ENCODE peak calls at places on chromosomes 16 and 17, in ten cellular contexts. S is AG09309; D is HFF-Myc; Q is cardiac fibroblast; J is CD8-positive, alpha-beta T cell; P is Panc1; I is endodermal cell; C is uterus; N is stomach; F is body of pancreas. T is an unnamed sample.

GRCh38 chr16:27232061-27232841 is 28.9 kb downstream of the KDM8 start:
- DNase-seq in S (no peak), D (no peak), Q (no peak), J (peak), P (no peak), I (no peak), C (no peak), N (no peak), F (no peak), T (no peak)

GRCh38 chr16:29926675-29927522 is 873 bp upstream of the KCTD13 start:
- DNase-seq in S (no peak), D (no peak), Q (no peak), J (no peak), P (no peak), I (peak), C (peak), N (no peak), F (peak), T (no peak)

GRCh38 chr16:48609453-48610023 is 442 bp downstream of the N4BP1 start:
- DNase-seq in S (no peak), D (no peak), Q (peak), J (peak), P (no peak), I (no peak), C (peak), N (peak), F (peak), T (no peak)

GRCh38 chr17:74513987-74514631 is 17.2 kb downstream of the CD300LB start:
- DNase-seq in S (no peak), D (no peak), Q (peak), J (peak), P (peak), I (peak), C (no peak), N (peak), F (no peak), T (no peak)

GRCh38 chr17:50248255-50248654 is 26.0 kb upstream of the TMEM92 start:
- DNase-seq in S (no peak), D (no peak), Q (no peak), J (no peak), P (no peak), I (no peak), C (no peak), N (no peak), F (no peak), T (no peak)

GRCh38 chr17:49217651-49218413 is 7.3 kb downstream of the ABI3 start:
- DNase-seq in S (no peak), D (no peak), Q (no peak), J (peak), P (no peak), I (no peak), C (no peak), N (peak), F (no peak), T (no peak)

GRCh38 chr16:183005-183404 is 2.7 kb downstream of the HBQ1 start:
- DNase-seq in S (no peak), D (no peak), Q (no peak), J (no peak), P (no peak), I (no peak), C (no peak), N (no peak), F (no peak), T (no peak)

GRCh38 chr17:2369551-2370210 is 31.2 kb downstream of the MNT start:
- DNase-seq in S (no peak), D (no peak), Q (no peak), J (no peak), P (no peak), I (peak), C (no peak), N (no peak), F (no peak), T (no peak)

GRCh38 chr17:17525331-17525730 is 29.1 kb upstream of the RASD1 start:
- DNase-seq in S (no peak), D (no peak), Q (no peak), J (no peak), P (no peak), I (no peak), C (no peak), N (no peak), F (peak), T (no peak)

GRCh38 chr16:72664480-72665408 is 383.2 kb downstream of the ZFHX3 start:
- DNase-seq in S (peak), D (peak), Q (peak), J (peak), P (peak), I (peak), C (peak), N (peak), F (peak), T (peak)

GRCh38 chr16:57749872-57750452 is 14.4 kb downstream of the KATNB1 start:
- DNase-seq in S (no peak), D (no peak), Q (no peak), J (no peak), P (no peak), I (no peak), C (no peak), N (no peak), F (no peak), T (no peak)

GRCh38 chr16:55641430-55642056 is 14.2 kb upstream of the SLC6A2 start:
- DNase-seq in S (no peak), D (no peak), Q (no peak), J (no peak), P (no peak), I (peak), C (no peak), N (no peak), F (no peak), T (no peak)

GRCh38 chr17:45784583-45785372 is 658 bp downstream of the CRHR1 start:
- DNase-seq in S (no peak), D (no peak), Q (no peak), J (peak), P (no peak), I (peak), C (no peak), N (peak), F (peak), T (peak)

GRCh38 chr16:15418206-15418605 is 16.2 kb upstream of the BMERB1 start:
- DNase-seq in S (no peak), D (no peak), Q (no peak), J (no peak), P (no peak), I (no peak), C (no peak), N (no peak), F (no peak), T (no peak)

GRCh38 chr17:34255381-34255732 is 272 bp downstream of the CCL2 start:
- DNase-seq in S (no peak), D (no peak), Q (no peak), J (no peak), P (no peak), I (no peak), C (no peak), N (no peak), F (no peak), T (no peak)

GRCh38 chr16:28538733-28539596 is at the start of gene NUPR1:
- DNase-seq in S (peak), D (peak), Q (peak), J (no peak), P (peak), I (peak), C (peak), N (peak), F (peak), T (peak)

GRCh38 chr17:69405096-69405495 is 9.4 kb upstream of the MAP2K6 start:
- DNase-seq in S (no peak), D (no peak), Q (no peak), J (no peak), P (no peak), I (no peak), C (no peak), N (no peak), F (no peak), T (no peak)

GRCh38 chr17:34254146-34254545 is 939 bp upstream of the CCL2 start:
- DNase-seq in S (peak), D (no peak), Q (peak), J (no peak), P (no peak), I (no peak), C (peak), N (no peak), F (no peak), T (no peak)

GRCh38 chr17:75755205-75755901 is 9.6 kb downstream of the GALK1 start:
- DNase-seq in S (no peak), D (no peak), Q (no peak), J (no peak), P (no peak), I (peak), C (no peak), N (no peak), F (no peak), T (no peak)

GRCh38 chr17:49194297-49194607 is 16.1 kb downstream of the GNGT2 start:
- DNase-seq in S (no peak), D (no peak), Q (no peak), J (no peak), P (no peak), I (no peak), C (no peak), N (no peak), F (no peak), T (no peak)

GRCh38 chr17:47615766-47616424 is 33.8 kb upstream of the KPNB1 start:
- DNase-seq in S (peak), D (no peak), Q (peak), J (no peak), P (no peak), I (no peak), C (no peak), N (no peak), F (no peak), T (no peak)

GRCh38 chr16:8519643-8520042 is 70.7 kb downstream of the TMEM114 start:
- DNase-seq in S (no peak), D (no peak), Q (no peak), J (no peak), P (no peak), I (no peak), C (no peak), N (no peak), F (peak), T (no peak)

GRCh38 chr16:29645699-29646187 is 17.3 kb upstream of the SPN start:
- DNase-seq in S (no peak), D (no peak), Q (peak), J (no peak), P (no peak), I (peak), C (no peak), N (no peak), F (no peak), T (no peak)

GRCh38 chr17:82520041-82520910 is 744 bp downstream of the FOXK2 start:
- DNase-seq in S (no peak), D (no peak), Q (peak), J (peak), P (no peak), I (peak), C (no peak), N (no peak), F (peak), T (no peak)

GRCh38 chr17:32565401-32565800 is 78.6 kb downstream of the CDK5R1 start:
- DNase-seq in S (no peak), D (no peak), Q (no peak), J (no peak), P (no peak), I (no peak), C (no peak), N (no peak), F (no peak), T (no peak)

GRCh38 chr16:31507617-31507928 is 618 bp downstream of the RUSF1 start:
- DNase-seq in S (no peak), D (no peak), Q (no peak), J (no peak), P (no peak), I (no peak), C (no peak), N (no peak), F (no peak), T (no peak)

GRCh38 chr16:77231047-77231446 is 31.8 kb downstream of the SYCE1L start:
- DNase-seq in S (no peak), D (no peak), Q (no peak), J (no peak), P (no peak), I (no peak), C (no peak), N (no peak), F (no peak), T (no peak)

GRCh38 chr17:68849673-68850260 is 105.4 kb downstream of the ABCA8 start:
- DNase-seq in S (no peak), D (peak), Q (no peak), J (no peak), P (no peak), I (no peak), C (no peak), N (no peak), F (no peak), T (no peak)

GRCh38 chr16:47037396-47037745 is 63.9 kb upstream of the DNAJA2 start:
- DNase-seq in S (no peak), D (no peak), Q (no peak), J (peak), P (no peak), I (peak), C (peak), N (peak), F (peak), T (no peak)

GRCh38 chr17:12987120-12987519 is 30.7 kb downstream of the ELAC2 start:
- DNase-seq in S (no peak), D (no peak), Q (no peak), J (no peak), P (no peak), I (peak), C (no peak), N (no peak), F (no peak), T (no peak)

GRCh38 chr16:69434066-69434465 is 9.6 kb downstream of the CYB5B start:
- DNase-seq in S (no peak), D (no peak), Q (no peak), J (no peak), P (no peak), I (no peak), C (no peak), N (no peak), F (no peak), T (no peak)

GRCh38 chr17:46811978-46812583 is 6.4 kb downstream of the WNT3 start:
- DNase-seq in S (peak), D (peak), Q (no peak), J (no peak), P (no peak), I (no peak), C (peak), N (no peak), F (no peak), T (no peak)

GRCh38 chr17:41689497-41690299 is 1.0 kb downstream of the EIF1 start:
- DNase-seq in S (no peak), D (no peak), Q (peak), J (peak), P (no peak), I (peak), C (peak), N (no peak), F (peak), T (no peak)

GRCh38 chr16:6483634-6484033 is 849.0 kb upstream of the RBFOX1 start:
- DNase-seq in S (no peak), D (no peak), Q (no peak), J (no peak), P (no peak), I (peak), C (no peak), N (no peak), F (no peak), T (peak)

GRCh38 chr16:83602797-83603735 is 204.7 kb upstream of the HSBP1 start:
- DNase-seq in S (no peak), D (no peak), Q (no peak), J (no peak), P (no peak), I (no peak), C (no peak), N (no peak), F (no peak), T (no peak)

GRCh38 chr17:19733953-19734526 is 14.1 kb downstream of the ALDH3A1 start:
- DNase-seq in S (no peak), D (no peak), Q (no peak), J (no peak), P (no peak), I (no peak), C (no peak), N (no peak), F (no peak), T (no peak)

GRCh38 chr16:77208382-77208781 is 9.2 kb downstream of the SYCE1L start:
- DNase-seq in S (no peak), D (no peak), Q (no peak), J (no peak), P (no peak), I (no peak), C (no peak), N (no peak), F (no peak), T (no peak)

GRCh38 chr17:63758428-63758827 is 15.0 kb downstream of the CCDC47 start:
- DNase-seq in S (no peak), D (no peak), Q (no peak), J (no peak), P (no peak), I (no peak), C (no peak), N (no peak), F (no peak), T (no peak)
- H3K4me3 ChIP-seq in S (no peak), D (no peak), Q (no peak), J (no peak), P (no peak), I (no peak), C (no peak), N (no peak), F (no peak), T (no peak)

GRCh38 chr17:61579382-61579781 is 11.6 kb downstream of the NACA2 start:
- DNase-seq in S (no peak), D (no peak), Q (no peak), J (no peak), P (no peak), I (no peak), C (no peak), N (no peak), F (no peak), T (no peak)

GRCh38 chr17:61580502-61580901 is 10.5 kb downstream of the NACA2 start:
- DNase-seq in S (no peak), D (no peak), Q (no peak), J (no peak), P (no peak), I (no peak), C (no peak), N (no peak), F (no peak), T (no peak)

GRCh38 chr17:61578645-61579044 is 12.4 kb downstream of the NACA2 start:
- DNase-seq in S (no peak), D (no peak), Q (no peak), J (no peak), P (no peak), I (no peak), C (no peak), N (no peak), F (no peak), T (no peak)

GRCh38 chr17:61581611-61582349 is 9.2 kb downstream of the NACA2 start:
- DNase-seq in S (no peak), D (no peak), Q (no peak), J (no peak), P (no peak), I (no peak), C (no peak), N (no peak), F (no peak), T (no peak)

DNA sequence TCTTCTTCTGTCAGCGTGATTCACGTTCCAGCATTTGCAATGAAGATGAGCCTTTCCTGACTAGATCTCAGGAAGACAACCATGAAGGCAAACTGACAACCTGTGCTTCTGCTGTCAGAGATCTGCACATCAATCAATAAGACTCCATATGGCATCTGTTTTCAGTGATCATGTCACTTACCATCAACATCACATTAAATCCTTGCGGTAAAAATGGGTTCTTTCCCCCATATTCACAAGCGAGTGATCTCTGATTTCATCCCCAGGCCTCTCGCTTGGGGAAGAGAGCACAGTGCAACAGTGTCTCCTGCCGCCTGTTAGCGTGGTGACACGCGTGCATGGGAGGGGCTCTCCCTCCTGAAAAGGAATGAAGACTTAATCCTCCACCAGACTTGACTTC is 11.1 kb downstream of the NACA2 start:
- DNase-seq in S (no peak), D (no peak), Q (no peak), J (no peak), P (no peak), I (peak), C (no peak), N (no peak), F (no peak), T (no peak)
- TF ChIP-seq CTCF in S (no peak), D (peak), Q (no peak), J (no peak), P (no peak), I (peak), C (no peak), N (no peak), F (no peak), T (no peak)

GRCh38 chr16:10564591-10564990 is 15.8 kb downstream of the EMP2 start:
- DNase-seq in S (no peak), D (no peak), Q (no peak), J (no peak), P (no peak), I (no peak), C (no peak), N (no peak), F (no peak), T (no peak)

GRCh38 chr16:10566613-10567012 is 13.8 kb downstream of the EMP2 start:
- DNase-seq in S (no peak), D (no peak), Q (no peak), J (no peak), P (no peak), I (peak), C (no peak), N (no peak), F (no peak), T (no peak)

GRCh38 chr16:10561425-10561824 is 19.0 kb downstream of the EMP2 start:
- DNase-seq in S (no peak), D (no peak), Q (no peak), J (no peak), P (no peak), I (no peak), C (no peak), N (no peak), F (no peak), T (no peak)

GRCh38 chr16:10562361-10562899 is 18.0 kb downstream of the EMP2 start:
- DNase-seq in S (no peak), D (no peak), Q (no peak), J (no peak), P (no peak), I (no peak), C (no peak), N (no peak), F (no peak), T (no peak)

GRCh38 chr16:10565167-10565566 is 15.2 kb downstream of the EMP2 start:
- DNase-seq in S (no peak), D (no peak), Q (peak), J (no peak), P (no peak), I (no peak), C (no peak), N (no peak), F (no peak), T (no peak)
- H3K4me3 ChIP-seq in S (no peak), D (no peak), Q (no peak), J (no peak), P (no peak), I (no peak), C (no peak), N (no peak), F (no peak), T (no peak)

GRCh38 chr17:56291226-56291805 is 138.0 kb downstream of the ANKFN1 start:
- DNase-seq in S (no peak), D (no peak), Q (no peak), J (no peak), P (no peak), I (no peak), C (no peak), N (no peak), F (no peak), T (no peak)

GRCh38 chr17:56289321-56289720 is 136.0 kb downstream of the ANKFN1 start:
- DNase-seq in S (no peak), D (no peak), Q (no peak), J (no peak), P (no peak), I (no peak), C (no peak), N (no peak), F (no peak), T (no peak)

GRCh38 chr17:56290486-56291118 is 137.3 kb downstream of the ANKFN1 start:
- DNase-seq in S (no peak), D (no peak), Q (no peak), J (no peak), P (no peak), I (no peak), C (no peak), N (no peak), F (no peak), T (no peak)

GRCh38 chr17:56292010-56292409 is 138.7 kb downstream of the ANKFN1 start:
- DNase-seq in S (peak), D (no peak), Q (peak), J (no peak), P (no peak), I (no peak), C (no peak), N (no peak), F (no peak), T (no peak)

DNA sequence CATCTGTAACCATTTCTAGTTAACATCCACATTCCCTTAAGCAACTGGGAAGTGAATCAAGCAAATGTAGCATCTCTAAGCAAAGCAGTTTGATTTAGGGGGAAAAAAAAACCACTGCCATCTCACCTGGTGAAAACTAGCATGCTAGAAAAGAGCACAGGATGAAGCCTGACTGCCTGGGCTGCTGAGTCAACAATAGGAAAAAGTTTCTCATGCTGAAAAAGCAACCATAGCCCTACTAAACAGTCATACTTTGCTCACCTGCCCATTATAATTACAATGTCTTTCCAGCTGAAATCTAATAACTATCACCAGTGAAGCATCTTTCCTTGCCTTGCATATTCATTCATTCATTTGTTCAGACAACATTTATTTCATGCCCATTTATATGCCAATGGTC is 139.4 kb downstream of the ANKFN1 start:
- DNase-seq in S (no peak), D (no peak), Q (peak), J (no peak), P (no peak), I (no peak), C (no peak), N (no peak), F (no peak), T (no peak)
- TF ChIP-seq CTCF in S (no peak), D (no peak), Q (no peak), J (no peak), P (no peak), I (no peak), C (no peak), N (no peak), F (no peak), T (no peak)

T was measured in dorsolateral prefrontal cortex.